ENCODE peak calls at places on chromosome 21, in four cellular contexts. One of them, this sample, is unnamed.

GRCh38 chr21:21165063-21165645 is 166.9 kb downstream of the NCAM2 start:
- DNase-seq in transverse colon: no peak
- DNase-seq in sigmoid colon: no peak
- DNase-seq in ovary: no peak
- DNase-seq in this sample: peak

GRCh38 chr21:26077523-26077922 is 93.0 kb downstream of the APP start:
- DNase-seq in transverse colon: no peak
- DNase-seq in sigmoid colon: no peak
- DNase-seq in ovary: no peak
- DNase-seq in this sample: no peak

GRCh38 chr21:31557956-31558838 is 101.3 kb upstream of the SOD1 start:
- DNase-seq in transverse colon: peak
- DNase-seq in sigmoid colon: no peak
- DNase-seq in ovary: peak
- DNase-seq in this sample: no peak

GRCh38 chr21:46662765-46663500 is 27.5 kb downstream of the PRMT2 start:
- DNase-seq in transverse colon: no peak
- DNase-seq in sigmoid colon: no peak
- DNase-seq in ovary: no peak
- DNase-seq in this sample: no peak

GRCh38 chr21:45979141-45979631 is 2.4 kb upstream of the COL6A1 start:
- DNase-seq in transverse colon: peak
- DNase-seq in sigmoid colon: peak
- DNase-seq in ovary: peak
- DNase-seq in this sample: no peak

GRCh38 chr21:36966846-36967657 is 583 bp upstream of the HLCS start:
- DNase-seq in transverse colon: no peak
- DNase-seq in sigmoid colon: no peak
- DNase-seq in ovary: no peak
- DNase-seq in this sample: no peak

GRCh38 chr21:10464975-10465374 is 56.4 kb upstream of the TPTE start:
- DNase-seq in transverse colon: no peak
- DNase-seq in sigmoid colon: no peak
- DNase-seq in ovary: no peak
- DNase-seq in this sample: no peak

GRCh38 chr21:36567216-36567917 is 87.4 kb upstream of the CLDN14 start:
- DNase-seq in transverse colon: no peak
- DNase-seq in sigmoid colon: no peak
- DNase-seq in ovary: no peak
- DNase-seq in this sample: no peak

GRCh38 chr21:45261093-45261492 is 26.6 kb downstream of the POFUT2 start:
- DNase-seq in transverse colon: no peak
- DNase-seq in sigmoid colon: no peak
- DNase-seq in ovary: peak
- DNase-seq in this sample: no peak

GRCh38 chr21:20996421-20997307 is 1.5 kb upstream of the NCAM2 start:
- DNase-seq in transverse colon: no peak
- DNase-seq in sigmoid colon: no peak
- DNase-seq in ovary: no peak
- DNase-seq in this sample: no peak

GRCh38 chr21:41321211-41321907 is 4.8 kb downstream of the FAM3B start:
- DNase-seq in transverse colon: no peak
- DNase-seq in sigmoid colon: no peak
- DNase-seq in ovary: no peak
- DNase-seq in this sample: no peak

GRCh38 chr21:39386194-39386593 is 37.3 kb upstream of the HMGN1 start:
- DNase-seq in transverse colon: no peak
- DNase-seq in sigmoid colon: peak
- DNase-seq in ovary: peak
- DNase-seq in this sample: peak

DNA sequence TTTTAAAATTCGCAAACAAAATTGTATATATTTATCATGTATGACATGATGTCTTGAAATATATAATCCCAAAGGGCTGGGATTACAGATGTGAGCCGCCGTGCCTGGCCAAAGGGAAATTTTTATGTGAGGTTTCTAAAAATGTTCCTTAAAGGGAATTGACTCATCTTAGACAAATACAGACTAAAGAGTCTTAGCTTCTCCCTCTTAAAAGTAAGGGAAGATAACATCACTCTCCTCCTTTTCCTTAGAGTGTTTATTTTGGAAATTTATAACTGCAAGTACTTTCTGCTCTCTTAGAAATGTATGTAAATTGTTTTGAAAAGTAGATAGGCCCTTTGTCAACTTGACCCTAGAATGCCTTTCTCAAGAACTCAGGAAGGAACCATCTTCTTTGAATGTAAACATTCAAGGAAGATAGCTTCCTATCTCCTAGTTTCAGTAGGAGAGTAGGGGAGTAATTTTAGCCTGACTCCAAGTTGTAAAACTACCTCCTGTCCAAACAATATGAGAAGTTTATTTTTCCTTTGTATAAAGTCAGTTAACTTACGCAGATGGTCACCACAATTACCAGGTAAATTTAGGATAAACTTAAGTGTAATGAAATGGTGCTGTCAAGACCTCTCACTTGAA is 59.5 kb downstream of the C21orf91 start:
- DNase-seq in transverse colon: no peak
- DNase-seq in sigmoid colon: no peak
- DNase-seq in ovary: no peak
- DNase-seq in this sample: no peak
- TF ChIP-seq CTCF in transverse colon: no peak
- TF ChIP-seq CTCF in sigmoid colon: no peak
- TF ChIP-seq CTCF in ovary: no peak
- TF ChIP-seq CTCF in this sample: no peak

GRCh38 chr21:35363458-35363857 is 314.4 kb upstream of the RUNX1 start:
- DNase-seq in transverse colon: no peak
- DNase-seq in sigmoid colon: no peak
- DNase-seq in ovary: no peak
- DNase-seq in this sample: no peak
- TF ChIP-seq CTCF in transverse colon: no peak
- TF ChIP-seq CTCF in sigmoid colon: no peak
- TF ChIP-seq CTCF in ovary: no peak
- TF ChIP-seq CTCF in this sample: no peak

DNA sequence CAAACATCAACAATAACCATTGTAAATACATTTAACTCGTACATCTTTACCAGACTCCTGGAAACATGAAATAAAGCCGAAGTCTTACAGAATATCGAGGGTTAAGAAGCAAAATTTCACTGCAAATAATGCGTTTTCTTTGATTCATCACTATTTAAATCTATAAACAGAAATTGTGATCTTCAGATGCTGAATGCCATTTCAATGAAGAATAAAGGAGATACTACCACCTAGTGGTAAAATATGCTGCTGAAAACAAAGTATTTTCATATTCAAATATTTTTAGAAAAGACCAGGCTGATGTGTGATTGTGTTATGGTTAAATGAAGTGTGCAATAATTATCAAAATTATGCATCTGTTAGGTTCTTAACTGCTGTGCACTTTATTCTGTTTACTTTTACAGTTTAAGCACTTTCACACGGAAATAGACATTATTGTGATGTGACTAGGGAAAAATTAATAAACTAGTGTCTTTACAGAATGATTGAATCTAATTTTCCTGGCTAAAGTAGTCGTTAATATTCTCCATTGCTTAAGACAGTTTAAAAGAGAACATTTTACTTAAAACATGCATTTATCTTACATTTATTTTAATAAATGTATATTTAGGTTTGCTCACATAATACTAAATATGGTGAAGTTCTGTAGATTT is 1093.1 kb downstream of the MRPL39 start:
- DNase-seq in transverse colon: no peak
- DNase-seq in sigmoid colon: no peak
- DNase-seq in ovary: no peak
- DNase-seq in this sample: no peak
- TF ChIP-seq CTCF in transverse colon: no peak
- TF ChIP-seq CTCF in sigmoid colon: no peak
- TF ChIP-seq CTCF in ovary: no peak
- TF ChIP-seq CTCF in this sample: peak

GRCh38 chr21:42614811-42615342 is 38.5 kb upstream of the PDE9A start:
- DNase-seq in transverse colon: peak
- DNase-seq in sigmoid colon: no peak
- DNase-seq in ovary: no peak
- DNase-seq in this sample: no peak
- TF ChIP-seq CTCF in transverse colon: no peak
- TF ChIP-seq CTCF in sigmoid colon: no peak
- TF ChIP-seq CTCF in ovary: no peak
- TF ChIP-seq CTCF in this sample: no peak